ENCODE peak calls at places on chromosomes 2 and 18, in four cellular contexts. S is right lobe of liver, X is NCI-H1105 treated with DMSO at 0.1 percent for 48 hours, Y is SHP77. U is an unnamed sample.

GRCh38 chr2:133574620-133575019 is 6.4 kb upstream of the NCKAP5 start:
- DNase-seq in S (no peak), X (no peak), Y (no peak), U (no peak)

GRCh38 chr2:70671059-70671685 is 96.8 kb downstream of the ADD2 start:
- DNase-seq in S (no peak), X (no peak), Y (no peak), U (no peak)

GRCh38 chr2:152336854-152337510 is 2.0 kb downstream of the FMNL2 start:
- DNase-seq in S (no peak), X (no peak), Y (no peak), U (no peak)

GRCh38 chr2:109373791-109374547 is 239.8 kb downstream of the SEPTIN10 start:
- DNase-seq in S (no peak), X (no peak), Y (no peak), U (no peak)

GRCh38 chr2:71563872-71564271 is 110.5 kb downstream of the DYSF start:
- DNase-seq in S (no peak), X (no peak), Y (no peak), U (no peak)

GRCh38 chr18:27073404-27073830 is 111.7 kb downstream of the CHST9 start:
- DNase-seq in S (no peak), X (no peak), Y (no peak), U (no peak)

GRCh38 chr18:11963991-11964484 is 17.3 kb upstream of the IMPA2 start:
- DNase-seq in S (no peak), X (no peak), Y (peak), U (no peak)

GRCh38 chr2:224009605-224010330 is 29.3 kb downstream of the SERPINE2 start:
- DNase-seq in S (no peak), X (no peak), Y (no peak), U (no peak)

GRCh38 chr18:47262397-47263196 is 11.1 kb upstream of the SKOR2 start:
- DNase-seq in S (no peak), X (no peak), Y (no peak), U (no peak)

GRCh38 chr18:70415823-70416488 is 127.1 kb downstream of the SOCS6 start:
- DNase-seq in S (no peak), X (no peak), Y (no peak), U (no peak)

GRCh38 chr2:212536385-212537310 is 2.0 kb downstream of the ERBB4 start:
- DNase-seq in S (no peak), X (peak), Y (peak), U (no peak)

GRCh38 chr18:52236134-52236533 is 103.9 kb upstream of the DCC start:
- DNase-seq in S (no peak), X (no peak), Y (no peak), U (no peak)

GRCh38 chr18:25853716-25854465 is 236.5 kb downstream of the SS18 start:
- DNase-seq in S (no peak), X (no peak), Y (no peak), U (no peak)

GRCh38 chr2:75133621-75134020 is 65.7 kb downstream of the TACR1 start:
- DNase-seq in S (no peak), X (no peak), Y (no peak), U (no peak)

GRCh38 chr2:113111823-113112287 is 15.5 kb upstream of the IL1RN start:
- DNase-seq in S (no peak), X (no peak), Y (no peak), U (no peak)

GRCh38 chr2:100283724-100284501 is 38.4 kb downstream of the LONRF2 start:
- DNase-seq in S (peak), X (no peak), Y (no peak), U (no peak)

GRCh38 chr18:76399613-76400391 is 95.2 kb downstream of the ZNF516 start:
- DNase-seq in S (no peak), X (no peak), Y (no peak), U (no peak)

GRCh38 chr2:14255135-14255820 is 377.2 kb upstream of the LRATD1 start:
- DNase-seq in S (no peak), X (no peak), Y (peak), U (no peak)

GRCh38 chr2:144596074-144596871 is 76.4 kb upstream of the ZEB2 start:
- DNase-seq in S (no peak), X (no peak), Y (peak), U (no peak)

GRCh38 chr2:62475172-62476011 is 30.6 kb downstream of the TMEM17 start:
- DNase-seq in S (no peak), X (no peak), Y (no peak), U (no peak)

GRCh38 chr2:37570773-37571570 is 100.5 kb downstream of the CDC42EP3 start:
- DNase-seq in S (no peak), X (no peak), Y (no peak), U (no peak)

GRCh38 chr2:200703926-200704637 is 107.6 kb upstream of the BZW1 start:
- DNase-seq in S (no peak), X (no peak), Y (no peak), U (no peak)

GRCh38 chr2:218001629-218002028 is 1.2 kb downstream of the TNS1 start:
- DNase-seq in S (no peak), X (no peak), Y (no peak), U (no peak)

GRCh38 chr2:219019436-219019835 is 21.9 kb downstream of the CFAP65 start:
- DNase-seq in S (no peak), X (no peak), Y (no peak), U (no peak)

GRCh38 chr18:21897811-21898210 is 157.2 kb downstream of the MIB1 start:
- DNase-seq in S (no peak), X (peak), Y (peak), U (peak)

U was measured in heart right ventricle.